ENCODE peak calls at places on chromosomes 3 and 15, in five cellular contexts. A, C, B, L and O are unnamed samples. For H3K4me1, the result is how much of the 10 kb centered on the place peaks cover.

GRCh38 chr3:156633335-156633734 is 41.1 kb upstream of the TIPARP start:
- DNase-seq in B (no peak), L (no peak), A (no peak), C (no peak), O (peak)

GRCh38 chr3:119530418-119530817 is 29.0 kb downstream of the CD80 start:
- DNase-seq in A (no peak), B (no peak), C (no peak), L (no peak), O (no peak)

GRCh38 chr3:46504780-46505179 is 7.0 kb downstream of the RTP3 start:
- DNase-seq in B (no peak), A (no peak), L (no peak), C (no peak), O (no peak)

GRCh38 chr3:114223146-114223545 is 14.2 kb downstream of the ZNF80 start:
- DNase-seq in A (no peak), B (no peak), L (no peak), C (no peak), O (no peak)

GRCh38 chr15:81050806-81051205 is 50.1 kb downstream of the TLNRD1 start:
- DNase-seq in L (no peak), B (no peak), C (no peak), A (no peak), O (no peak)

GRCh38 chr3:43525941-43526607 is 95.7 kb downstream of the ANO10 start:
- DNase-seq in L (no peak), C (no peak), A (no peak), B (no peak), O (no peak)

GRCh38 chr3:162143181-162143580 is 646.6 kb downstream of the OTOL1 start:
- DNase-seq in A (no peak), C (no peak), L (no peak), B (no peak), O (no peak)

GRCh38 chr3:139532996-139533395 is 6.5 kb downstream of the RBP1 start:
- DNase-seq in C (no peak), A (no peak), L (peak), B (no peak), O (no peak)

GRCh38 chr3:31960793-31961431 is 20.1 kb downstream of the OSBPL10 start:
- DNase-seq in B (peak), A (no peak), L (no peak), C (no peak), O (no peak)

GRCh38 chr3:152192050-152192449 is 76.7 kb upstream of the MBNL1 start:
- DNase-seq in L (peak), B (no peak), C (no peak), A (peak), O (no peak)

GRCh38 chr3:169100616-169101015 is 562.9 kb downstream of the MECOM start:
- DNase-seq in L (no peak), B (no peak), A (no peak), C (no peak), O (no peak)

GRCh38 chr3:116139607-116140006 is 305.7 kb downstream of the LSAMP start:
- DNase-seq in L (no peak), C (no peak), B (no peak), A (no peak), O (no peak)

GRCh38 chr15:28105224-28105791 is 6.2 kb upstream of the OCA2 start:
- DNase-seq in A (no peak), C (no peak), L (no peak), B (no peak), O (no peak)

GRCh38 chr3:88534534-88534933 is 384.8 kb downstream of the C3orf38 start:
- DNase-seq in C (no peak), L (no peak), B (no peak), A (no peak), O (no peak)

GRCh38 chr3:158452324-158452723 is 118.7 kb upstream of the MLF1 start:
- DNase-seq in C (no peak), A (no peak), B (no peak), L (no peak), O (no peak)

GRCh38 chr3:58041826-58042324 is 33.7 kb downstream of the FLNB start:
- DNase-seq in C (no peak), A (no peak), L (no peak), B (peak), O (no peak)

GRCh38 chr3:119434703-119435102 is 28.7 kb downstream of the TMEM39A start:
- DNase-seq in B (no peak), C (no peak), A (no peak), L (no peak), O (no peak)

GRCh38 chr3:53193466-53194217 is 32.6 kb downstream of the PRKCD start:
- DNase-seq in A (no peak), C (no peak), L (no peak), B (no peak), O (no peak)

GRCh38 chr3:48428088-48428862 is 1.6 kb downstream of the PLXNB1 start:
- DNase-seq in L (peak), A (no peak), B (no peak), C (peak), O (peak)

DNA sequence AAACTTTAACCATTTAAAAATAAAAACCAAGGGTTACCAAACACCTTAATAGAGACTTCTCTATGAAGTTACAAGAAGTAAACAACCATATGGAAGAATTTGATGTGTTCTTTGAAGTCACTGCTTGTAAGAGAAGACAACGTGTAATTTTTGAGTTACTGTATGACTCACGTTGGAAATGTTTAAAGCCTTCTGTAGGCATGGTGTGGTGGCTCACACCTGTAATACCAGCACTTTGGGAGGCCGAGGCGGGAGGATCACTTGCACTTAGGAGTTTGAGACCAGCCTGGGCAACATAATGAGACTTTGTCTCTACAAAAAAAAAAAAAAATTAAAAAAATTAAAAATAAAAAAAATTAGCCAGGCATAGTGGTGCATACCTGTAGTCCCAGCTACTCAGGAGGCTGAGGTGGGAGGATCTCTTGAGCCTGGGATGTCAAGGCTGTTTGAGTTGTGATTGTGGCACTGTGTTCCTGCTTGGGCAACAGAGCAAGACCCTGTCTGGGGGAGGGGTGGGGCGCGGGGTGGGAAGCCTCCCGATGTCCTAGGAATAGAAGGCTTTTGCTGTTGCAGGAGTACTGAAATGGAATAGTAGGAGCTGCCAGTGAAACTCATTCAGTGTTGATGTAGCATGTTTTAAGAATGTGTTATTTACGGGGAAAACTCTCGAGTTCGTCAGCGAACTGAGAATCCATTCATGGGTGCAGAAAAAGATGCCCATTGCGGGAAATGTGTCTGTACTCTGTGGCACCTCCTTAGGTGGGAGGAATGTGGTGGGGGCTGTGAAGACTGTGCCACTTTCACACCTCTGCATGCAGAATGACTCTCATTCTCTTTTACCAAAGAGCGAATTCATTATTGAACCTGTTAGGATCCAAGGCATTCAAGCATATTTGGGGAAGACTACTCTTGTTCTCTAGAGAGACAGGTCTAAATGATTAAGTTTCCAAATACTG is 134.2 kb downstream of the FNDC3B start:
- DNase-seq in L (no peak), A (no peak), C (no peak), B (no peak), O (no peak)
- H3K4me1 ChIP-seq in L (under half), A (under half), C (under half), B (half or more), O (half or more)

GRCh38 chr3:177772908-177773557 is 575.8 kb upstream of the TBL1XR1 start:
- DNase-seq in A (no peak), B (no peak), C (no peak), L (no peak), O (no peak)
- H3K4me1 ChIP-seq in A (under half), B (under half), C (under half), L (under half), O (under half)

DNA sequence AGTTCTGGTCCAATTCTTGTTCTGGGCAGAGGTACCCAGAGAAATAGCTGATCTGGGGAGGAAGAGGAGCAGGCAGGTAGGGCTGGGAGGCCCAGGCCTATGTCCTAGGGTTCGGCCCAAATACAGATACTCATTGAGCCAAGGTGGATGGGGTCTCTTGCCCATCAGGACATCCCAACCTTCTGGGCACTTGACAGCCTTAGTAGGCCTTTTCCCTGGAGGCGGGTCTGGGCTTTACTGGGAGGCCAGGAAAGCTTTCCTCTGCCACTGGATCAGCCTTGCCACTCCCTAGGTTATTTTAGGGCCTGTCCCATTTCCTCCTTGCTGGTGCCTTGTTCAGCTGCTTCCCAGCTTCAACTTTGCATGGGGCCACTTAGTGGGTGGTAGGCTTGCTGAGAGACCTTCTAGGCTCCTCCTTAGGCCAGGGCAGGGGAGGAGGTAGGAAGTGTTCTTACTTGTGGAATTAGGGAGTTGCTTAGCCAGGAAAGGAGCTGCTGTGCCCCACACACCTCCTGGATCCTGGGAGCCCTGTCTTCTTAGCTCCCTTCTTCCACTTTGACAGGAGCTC is 9.7 kb downstream of the TEX264 start:
- DNase-seq in C (no peak), A (no peak), L (no peak), B (no peak), O (no peak)
- H3K4me1 ChIP-seq in C (under half), A (half or more), L (under half), B (under half), O (under half)

DNA sequence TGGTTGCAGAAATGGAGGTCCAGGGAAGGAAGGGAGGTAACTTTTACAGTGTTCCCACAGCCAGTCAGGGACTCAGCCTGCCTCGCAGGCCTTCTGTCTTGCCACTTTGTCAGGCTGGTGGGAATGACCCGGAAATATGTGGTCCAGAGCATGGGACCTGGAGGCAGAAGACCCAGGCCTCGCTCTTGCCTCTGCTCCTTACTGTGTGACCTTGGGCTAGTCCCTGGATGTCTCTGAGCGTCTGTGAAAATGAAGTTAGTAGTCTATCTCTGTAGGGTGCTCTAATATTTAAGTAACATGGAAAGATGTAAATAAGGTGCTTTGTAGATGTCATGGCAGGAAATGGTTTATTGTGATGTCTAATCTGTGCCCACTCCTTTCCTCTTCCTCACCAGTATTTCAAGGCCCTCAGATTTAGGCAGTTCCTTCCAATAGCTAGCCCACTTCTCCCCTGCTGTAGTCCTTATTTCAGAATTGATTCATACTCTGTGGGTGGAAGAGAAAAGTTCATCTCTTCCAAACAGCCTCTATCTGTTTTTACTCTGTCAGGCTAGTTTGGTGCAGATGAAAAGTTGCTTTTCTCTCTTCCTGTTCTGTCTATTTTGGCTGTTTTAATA is 9.1 kb downstream of the CORO2B start:
- DNase-seq in L (no peak), B (no peak), C (no peak), A (no peak), O (no peak)
- H3K4me1 ChIP-seq in L (under half), B (under half), C (under half), A (under half), O (under half)

DNA sequence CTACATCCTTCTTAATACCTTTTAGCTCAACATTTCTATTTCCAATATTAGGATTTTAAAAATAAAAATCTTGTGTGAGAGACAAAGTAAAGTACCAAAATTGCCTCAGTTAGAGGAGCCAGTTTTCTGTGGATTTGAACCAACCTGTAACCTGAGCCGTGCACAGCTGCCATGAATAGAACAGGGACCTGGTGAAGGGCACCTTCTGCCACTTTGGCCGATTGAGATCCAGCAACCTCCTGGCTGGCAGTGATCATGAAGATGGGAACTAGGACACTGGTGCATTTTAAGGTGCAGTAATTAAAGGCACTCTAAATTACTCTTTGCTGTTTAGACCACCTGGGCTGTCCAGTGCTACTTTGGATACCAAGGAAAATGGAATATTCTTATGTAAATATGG is 34.3 kb upstream of the TRAK1 start:
- DNase-seq in L (no peak), B (no peak), C (no peak), A (no peak), O (no peak)
- H3K4me1 ChIP-seq in L (under half), B (under half), C (under half), A (under half), O (under half)

GRCh38 chr3:142735462-142735861 is 11.6 kb downstream of the TRPC1 start:
- DNase-seq in C (no peak), A (no peak), B (no peak), L (no peak), O (no peak)

GRCh38 chr3:142734834-142735233 is 11.0 kb downstream of the TRPC1 start:
- DNase-seq in L (no peak), C (no peak), A (no peak), B (no peak), O (no peak)

GRCh38 chr3:142732066-142732465 is 8.2 kb downstream of the TRPC1 start:
- DNase-seq in C (no peak), A (no peak), L (no peak), B (no peak), O (no peak)
- H3K4me1 ChIP-seq in C (under half), A (under half), L (under half), B (under half), O (under half)